ENCODE peak calls at places on chromosomes 2 and 18, in six cellular contexts. F is thoracic aorta; D is mammary epithelial cell; S is body of pancreas; W is HCT116; B is CD8-positive, alpha-beta T cell. Y is an unnamed sample.

GRCh38 chr2:136051725-136052048 is 66.3 kb upstream of the DARS1 start:
- DNase-seq in F (no peak), D (no peak), S (no peak), W (no peak), B (no peak), Y (no peak)

GRCh38 chr2:173386441-173387044 is 31.9 kb downstream of the CDCA7 start:
- DNase-seq in F (no peak), D (no peak), S (no peak), W (no peak), B (no peak), Y (no peak)

GRCh38 chr2:226932443-226932842 is 96.6 kb downstream of the RHBDD1 start:
- DNase-seq in F (no peak), D (no peak), S (no peak), W (no peak), B (no peak), Y (no peak)

GRCh38 chr18:22493255-22493654 is 75.5 kb upstream of the CTAGE1 start:
- DNase-seq in F (no peak), D (no peak), S (no peak), W (no peak), B (no peak), Y (no peak)

GRCh38 chr2:19351914-19352697 is 6.3 kb downstream of the OSR1 start:
- DNase-seq in F (no peak), D (no peak), S (no peak), W (no peak), B (no peak), Y (no peak)

GRCh38 chr2:74876081-74876886 is 42.4 kb downstream of the HK2 start:
- DNase-seq in F (no peak), D (no peak), S (peak), W (no peak), B (peak), Y (peak)

GRCh38 chr2:77807531-77808215 is 285.5 kb upstream of the LRRTM4 start:
- DNase-seq in F (no peak), D (no peak), S (no peak), W (no peak), B (no peak), Y (peak)

GRCh38 chr2:174145827-174146226 is 102.5 kb downstream of the OLA1 start:
- DNase-seq in F (no peak), D (no peak), S (no peak), W (no peak), B (no peak), Y (no peak)

GRCh38 chr18:2641638-2642037 is 13.9 kb upstream of the SMCHD1 start:
- DNase-seq in F (no peak), D (no peak), S (no peak), W (no peak), B (no peak), Y (peak)

GRCh38 chr2:85106489-85107180 is 26.6 kb upstream of the TCF7L1 start:
- DNase-seq in F (no peak), D (peak), S (no peak), W (no peak), B (no peak), Y (peak)

GRCh38 chr18:37304012-37304680 is 261.5 kb downstream of the CELF4 start:
- DNase-seq in F (no peak), D (no peak), S (no peak), W (no peak), B (no peak), Y (no peak)

GRCh38 chr2:107525420-107525819 is 301.3 kb upstream of the RGPD4 start:
- DNase-seq in F (no peak), D (no peak), S (no peak), W (no peak), B (no peak), Y (no peak)

GRCh38 chr18:76354348-76354747 is 140.7 kb downstream of the ZNF516 start:
- DNase-seq in F (no peak), D (peak), S (no peak), W (no peak), B (no peak), Y (peak)

GRCh38 chr2:236001854-236002253 is 166.3 kb downstream of the GBX2 start:
- DNase-seq in F (no peak), D (no peak), S (no peak), W (no peak), B (no peak), Y (no peak)

GRCh38 chr2:224173882-224174415 is 134.9 kb upstream of the SERPINE2 start:
- DNase-seq in F (no peak), D (no peak), S (no peak), W (no peak), B (no peak), Y (no peak)

GRCh38 chr2:195861821-195862220 is 204.8 kb downstream of the SLC39A10 start:
- DNase-seq in F (no peak), D (no peak), S (no peak), W (no peak), B (no peak), Y (no peak)

GRCh38 chr2:173249661-173250641 is 104.7 kb upstream of the CDCA7 start:
- DNase-seq in F (no peak), D (no peak), S (no peak), W (no peak), B (no peak), Y (no peak)

GRCh38 chr2:222362336-222362735 is 62.0 kb upstream of the SGPP2 start:
- DNase-seq in F (no peak), D (no peak), S (no peak), W (no peak), B (no peak), Y (no peak)

GRCh38 chr2:140696449-140696848 is 1434.4 kb downstream of the LRP1B start:
- DNase-seq in F (no peak), D (peak), S (no peak), W (peak), B (no peak), Y (no peak)

GRCh38 chr2:217851191-217852020 is 151.4 kb downstream of the TNS1 start:
- DNase-seq in F (no peak), D (peak), S (no peak), W (no peak), B (no peak), Y (no peak)

GRCh38 chr2:230849633-230850357 is 14.9 kb upstream of the ITM2C start:
- DNase-seq in F (no peak), D (no peak), S (peak), W (peak), B (peak), Y (peak)

GRCh38 chr2:28484835-28485234 is 11.0 kb upstream of the PLB1 start:
- DNase-seq in F (no peak), D (no peak), S (no peak), W (no peak), B (no peak), Y (no peak)

GRCh38 chr18:48543228-48543627 is 4.4 kb downstream of the CTIF start:
- DNase-seq in F (no peak), D (peak), S (peak), W (no peak), B (peak), Y (no peak)

GRCh38 chr2:24199968-24200590 is 25.2 kb downstream of the FAM228A start:
- DNase-seq in F (no peak), D (no peak), S (no peak), W (no peak), B (no peak), Y (no peak)

GRCh38 chr2:26772064-26773001 is 8.2 kb downstream of the SLC35F6 start:
- DNase-seq in F (peak), D (peak), S (peak), W (no peak), B (peak), Y (no peak)

GRCh38 chr2:143528021-143528420 is 398.8 kb downstream of the ARHGAP15 start:
- DNase-seq in F (no peak), D (no peak), S (no peak), W (no peak), B (no peak), Y (no peak)

GRCh38 chr2:26355038-26355995 is 8.7 kb upstream of the ADGRF3 start:
- DNase-seq in F (no peak), D (peak), S (no peak), W (peak), B (no peak), Y (peak)

GRCh38 chr2:320561-320960 is 32.7 kb upstream of the ALKAL2 start:
- DNase-seq in F (no peak), D (no peak), S (no peak), W (no peak), B (no peak), Y (no peak)

GRCh38 chr2:84288335-84288734 is 170.7 kb downstream of the SUCLG1 start:
- DNase-seq in F (no peak), D (no peak), S (no peak), W (no peak), B (no peak), Y (no peak)

GRCh38 chr2:227566012-227566411 is 32.7 kb upstream of the SCYGR2 start:
- DNase-seq in F (no peak), D (no peak), S (no peak), W (no peak), B (no peak), Y (no peak)

GRCh38 chr2:45237850-45238542 is 228.7 kb upstream of the SIX2 start:
- DNase-seq in F (no peak), D (peak), S (no peak), W (peak), B (no peak), Y (peak)

GRCh38 chr18:23881778-23882177 is 132.8 kb upstream of the TTC39C start:
- DNase-seq in F (no peak), D (peak), S (peak), W (no peak), B (no peak), Y (no peak)

GRCh38 chr2:30867385-30867784 is 60.1 kb upstream of the CAPN13 start:
- DNase-seq in F (no peak), D (no peak), S (no peak), W (no peak), B (no peak), Y (no peak)

GRCh38 chr2:69589973-69590652 is 53.4 kb downstream of the AAK1 start:
- DNase-seq in F (no peak), D (peak), S (no peak), W (no peak), B (no peak), Y (no peak)

GRCh38 chr2:134056226-134056625 is 197.6 kb upstream of the MGAT5 start:
- DNase-seq in F (no peak), D (no peak), S (no peak), W (no peak), B (no peak), Y (no peak)
- TF ChIP-seq CTCF in F (no peak), D (no peak), S (no peak), W (no peak), B (no peak), Y (no peak)

GRCh38 chr2:177599072-177599688 is 206.6 kb downstream of the AGPS start:
- DNase-seq in F (no peak), D (no peak), S (no peak), W (no peak), B (no peak), Y (no peak)
- H3K27ac ChIP-seq in F (no peak), D (no peak), S (peak), W (no peak), B (no peak), Y (no peak)

DNA sequence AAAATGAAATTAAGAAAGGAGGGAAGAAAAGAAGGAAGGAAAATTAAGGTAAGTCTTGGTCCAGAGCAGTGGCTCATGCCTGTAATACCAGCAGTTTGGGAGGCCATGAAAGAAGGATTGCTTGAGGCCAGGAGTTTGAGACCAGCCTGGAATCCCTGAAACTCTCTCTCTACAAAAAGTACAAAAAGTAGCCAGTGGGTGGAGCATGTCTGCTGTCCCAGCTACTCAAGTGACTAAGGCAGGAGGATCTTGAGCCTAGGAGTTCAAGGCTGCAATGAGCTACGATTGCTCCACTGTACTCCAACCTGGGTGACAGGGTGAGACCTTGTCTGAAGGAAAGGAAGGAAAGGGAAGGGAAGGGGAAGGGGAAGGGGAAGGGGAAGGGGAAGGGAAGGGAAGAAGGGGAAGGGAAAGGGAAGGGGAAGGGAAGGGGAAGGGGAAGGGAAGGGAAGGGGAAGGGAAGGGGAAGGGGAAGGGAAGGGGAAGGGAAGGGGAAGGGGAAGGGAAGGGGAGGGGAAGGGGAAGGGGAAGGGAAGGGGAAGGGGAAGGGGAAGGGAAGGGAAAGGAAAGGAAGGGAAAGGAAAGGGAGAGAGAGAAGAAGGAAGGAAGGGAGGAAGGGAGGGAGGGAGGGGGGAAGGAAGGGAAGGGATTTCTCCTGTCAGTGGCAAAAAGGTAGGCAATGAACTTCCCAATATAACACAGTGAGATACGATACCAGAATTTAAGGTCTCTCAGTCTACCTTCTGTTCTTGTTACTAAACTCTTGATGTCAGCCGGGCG is 412.8 kb downstream of the CMPK2 start:
- DNase-seq in F (no peak), D (no peak), S (no peak), W (no peak), B (no peak), Y (no peak)
- TF ChIP-seq CTCF in F (no peak), D (no peak), S (no peak), W (no peak), B (no peak), Y (no peak)

GRCh38 chr2:164794432-164795231 is 47.0 kb downstream of the COBLL1 start:
- DNase-seq in F (no peak), D (no peak), S (no peak), W (no peak), B (no peak), Y (no peak)

GRCh38 chr2:164793531-164793930 is 48.1 kb downstream of the COBLL1 start:
- DNase-seq in F (no peak), D (no peak), S (no peak), W (no peak), B (no peak), Y (no peak)

GRCh38 chr2:164796999-164797398 is 44.6 kb downstream of the COBLL1 start:
- DNase-seq in F (no peak), D (no peak), S (no peak), W (no peak), B (no peak), Y (no peak)

GRCh38 chr2:164789986-164790385 is 51.6 kb downstream of the COBLL1 start:
- DNase-seq in F (no peak), D (no peak), S (no peak), W (no peak), B (no peak), Y (no peak)

DNA sequence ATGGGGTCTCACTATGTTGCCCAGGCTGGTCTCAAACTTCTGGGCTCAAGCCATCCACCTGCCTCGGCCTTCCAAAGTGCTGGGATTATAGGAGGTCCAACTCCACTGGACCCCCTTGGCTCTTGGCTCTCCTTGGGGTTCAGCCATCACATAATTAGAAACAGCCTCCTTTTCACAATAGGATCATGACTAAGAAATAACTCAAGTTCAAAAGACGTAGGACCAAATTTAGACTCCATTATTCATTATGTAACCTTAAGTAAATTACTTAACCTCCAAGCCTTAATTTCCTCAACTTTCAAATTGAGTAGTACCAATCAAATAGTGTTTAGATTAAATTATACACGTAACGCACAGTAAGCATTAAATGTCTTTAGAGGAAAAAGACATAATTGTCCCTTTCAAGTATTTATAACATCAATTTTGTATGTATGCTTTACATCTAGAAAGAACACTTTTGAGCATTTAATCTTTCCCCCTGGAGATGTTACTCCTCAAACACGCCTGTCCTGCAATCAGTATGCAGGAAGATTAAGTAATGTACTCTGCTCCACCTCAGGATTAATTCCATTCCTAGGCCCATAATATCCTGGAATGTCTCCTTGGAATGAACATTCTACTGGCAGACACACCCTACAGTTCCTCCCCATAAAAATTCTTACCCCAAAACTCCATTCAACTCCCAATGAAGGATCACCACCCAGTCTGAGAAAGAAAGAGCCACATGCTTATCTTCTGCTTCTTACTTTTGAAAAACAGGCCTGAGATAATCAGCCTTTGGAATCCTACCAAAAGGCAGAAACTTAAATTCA is 49.1 kb downstream of the COBLL1 start:
- DNase-seq in F (no peak), D (no peak), S (no peak), W (no peak), B (no peak), Y (peak)
- H3K27ac ChIP-seq in F (peak), D (no peak), S (no peak), W (no peak), B (no peak), Y (peak)

DNA sequence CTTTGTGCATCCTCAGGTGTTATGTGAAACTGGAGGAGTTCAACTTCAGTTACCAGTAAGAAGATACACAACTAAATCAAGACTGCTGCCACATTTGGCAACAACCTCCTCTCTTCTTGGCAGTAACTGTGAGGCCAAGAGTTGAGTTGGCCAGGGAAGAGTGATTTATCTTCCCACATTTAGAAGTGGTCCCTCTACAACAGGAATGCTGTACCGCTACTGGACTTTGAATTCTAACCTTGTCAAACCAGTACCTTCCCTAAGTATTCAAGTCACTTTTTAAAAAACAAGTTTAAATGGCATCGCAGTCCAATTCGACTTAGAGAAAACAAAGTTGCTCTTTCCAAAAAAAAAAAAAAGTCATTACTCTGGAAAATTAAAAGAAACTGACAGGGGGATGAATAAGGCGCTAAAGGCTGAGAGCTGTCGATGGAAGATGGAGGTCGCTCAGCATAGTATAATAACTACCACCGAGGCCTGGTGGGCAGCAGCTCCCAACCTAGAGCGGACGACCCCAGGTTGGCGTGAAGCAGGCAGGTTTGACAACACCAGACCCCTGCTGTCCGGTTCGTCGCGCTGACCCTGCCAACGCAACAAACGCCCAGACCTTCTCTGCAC is 1.0 kb downstream of the MAP4K3 start:
- DNase-seq in F (no peak), D (peak), S (no peak), W (no peak), B (no peak), Y (peak)
- TF ChIP-seq CTCF in F (no peak), D (no peak), S (no peak), W (no peak), B (no peak), Y (no peak)

GRCh38 chr2:178108176-178108575 is 4.1 kb upstream of the RBM45 start:
- DNase-seq in F (no peak), D (no peak), S (no peak), W (no peak), B (no peak), Y (no peak)

GRCh38 chr2:178111743-178112142 is 494 bp upstream of the RBM45 start:
- DNase-seq in F (no peak), D (no peak), S (no peak), W (no peak), B (no peak), Y (no peak)

GRCh38 chr2:178110681-178111080 is 1.6 kb upstream of the RBM45 start:
- DNase-seq in F (no peak), D (no peak), S (no peak), W (no peak), B (no peak), Y (no peak)

GRCh38 chr2:178112202-178113152 is at the start of gene RBM45:
- DNase-seq in F (peak), D (peak), S (peak), W (peak), B (peak), Y (peak)

DNA sequence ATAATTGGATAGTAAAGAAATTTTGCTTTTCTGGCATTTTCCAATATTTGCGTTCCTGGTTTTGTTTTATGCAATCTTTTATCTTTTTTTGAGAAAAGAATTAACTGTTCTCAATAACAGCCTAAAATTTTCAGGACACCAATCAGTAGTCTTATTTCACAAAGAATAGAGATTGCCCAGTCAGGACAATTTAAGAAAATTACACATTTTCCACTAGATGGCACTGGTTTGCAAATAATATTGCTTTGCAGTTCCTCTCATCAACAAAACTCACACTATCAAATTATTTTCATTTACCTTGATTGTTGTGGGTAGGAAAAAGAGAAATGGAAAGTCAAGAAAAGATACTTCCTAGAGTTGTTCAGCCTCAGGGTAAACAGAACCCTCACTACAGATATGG is 2.4 kb upstream of the RBM45 start:
- DNase-seq in F (no peak), D (peak), S (no peak), W (peak), B (no peak), Y (peak)
- H3K27ac ChIP-seq in F (no peak), D (no peak), S (no peak), W (no peak), B (no peak), Y (no peak)

GRCh38 chr2:202035089-202035940 is 1.7 kb downstream of the FZD7 start:
- DNase-seq in F (no peak), D (peak), S (peak), W (no peak), B (peak), Y (no peak)

GRCh38 chr2:202031261-202031986 is 2.2 kb upstream of the FZD7 start:
- DNase-seq in F (no peak), D (no peak), S (no peak), W (no peak), B (no peak), Y (no peak)

GRCh38 chr2:202034249-202035088 is 814 bp downstream of the FZD7 start:
- DNase-seq in F (no peak), D (peak), S (peak), W (no peak), B (peak), Y (peak)

GRCh38 chr2:202032841-202033316 is 776 bp upstream of the FZD7 start:
- DNase-seq in F (no peak), D (peak), S (peak), W (peak), B (peak), Y (peak)

GRCh38 chr2:202033317-202034248 is at the start of gene FZD7:
- DNase-seq in F (peak), D (peak), S (peak), W (peak), B (peak), Y (peak)
- TF ChIP-seq CTCF in F (no peak), D (no peak), S (no peak), W (no peak), B (no peak), Y (no peak)